ENCODE peak calls at places on chromosomes 7 and 10, in eight cellular contexts. G is HTR-8/SVneo; B is HT1080; F is GM23338; O is GM10248; M is H54; S is effector CD8-positive, alpha-beta T cell; E is astrocyte of the cerebellum. A is an unnamed sample.

GRCh38 chr10:19946791-19947190 is 130.6 kb downstream of the PLXDC2 start:
- DNase-seq in O (no peak), G (no peak), B (no peak), F (peak), S (no peak), E (no peak), M (no peak), A (no peak)

GRCh38 chr7:81173766-81174281 is 255.0 kb upstream of the SEMA3C start:
- DNase-seq in E (peak), G (no peak), O (no peak), B (peak), F (peak), M (no peak), S (no peak), A (peak)

GRCh38 chr7:136877509-136877908 is 9.1 kb downstream of the CHRM2 start:
- DNase-seq in E (no peak), F (no peak), M (no peak), O (no peak), G (no peak), S (no peak), B (no peak), A (no peak)

GRCh38 chr10:77680811-77681210 is 43.2 kb upstream of the KCNMA1 start:
- DNase-seq in O (no peak), G (no peak), M (no peak), F (no peak), S (no peak), E (no peak), B (no peak), A (no peak)

GRCh38 chr10:133529576-133529946 is 2.4 kb downstream of the CYP2E1 start:
- DNase-seq in B (no peak), F (peak), E (no peak), S (no peak), M (no peak), O (no peak), G (no peak), A (no peak)

GRCh38 chr7:187237-187927 is 5.0 kb upstream of the FAM20C start:
- DNase-seq in O (no peak), E (no peak), S (no peak), B (no peak), G (no peak), M (no peak), F (peak), A (no peak)

GRCh38 chr10:49446031-49446430 is 50.1 kb upstream of the DRGX start:
- DNase-seq in E (no peak), O (no peak), B (peak), S (no peak), F (no peak), G (no peak), M (no peak), A (no peak)

GRCh38 chr7:50364645-50365044 is 60.1 kb downstream of the IKZF1 start:
- DNase-seq in M (no peak), S (no peak), B (no peak), F (no peak), O (no peak), E (no peak), G (no peak), A (no peak)

GRCh38 chr10:46220872-46221538 is 65.8 kb upstream of the ANTXRL start:
- DNase-seq in O (peak), G (no peak), S (no peak), M (no peak), F (peak), B (no peak), E (no peak), A (no peak)

GRCh38 chr7:129914536-129915272 is 38.1 kb downstream of the UBE2H start:
- DNase-seq in S (no peak), F (no peak), G (no peak), B (no peak), E (no peak), O (no peak), M (no peak), A (no peak)

GRCh38 chr10:45403151-45403550 is 29.1 kb downstream of the ALOX5 start:
- DNase-seq in B (no peak), G (no peak), M (no peak), E (no peak), S (no peak), F (no peak), O (no peak), A (no peak)

GRCh38 chr7:67823345-67823744 is 826.7 kb downstream of the TYW1 start:
- DNase-seq in B (no peak), S (no peak), F (no peak), O (no peak), G (no peak), E (no peak), M (no peak), A (no peak)

GRCh38 chr7:86786376-86786775 is 142.7 kb downstream of the GRM3 start:
- DNase-seq in G (no peak), O (no peak), M (no peak), S (no peak), B (no peak), F (no peak), E (no peak), A (no peak)

GRCh38 chr10:12974845-12975199 is 26.7 kb downstream of the CCDC3 start:
- DNase-seq in F (no peak), G (no peak), B (no peak), O (no peak), S (no peak), E (no peak), M (no peak), A (no peak)

GRCh38 chr7:157827045-157827862 is 490.4 kb downstream of the DNAJB6 start:
- DNase-seq in G (no peak), F (no peak), S (no peak), E (no peak), B (no peak), M (no peak), O (no peak), A (no peak)

GRCh38 chr10:120041807-120042545 is 149.4 kb downstream of the SEC23IP start:
- DNase-seq in E (no peak), M (no peak), F (no peak), S (no peak), B (no peak), G (no peak), O (no peak), A (no peak)

GRCh38 chr7:106216517-106217088 is 68.2 kb downstream of the NAMPT start:
- DNase-seq in E (peak), B (peak), G (peak), S (no peak), F (no peak), O (no peak), M (peak), A (peak)

GRCh38 chr10:106384541-106384940 is 780.0 kb downstream of the SORCS1 start:
- DNase-seq in G (no peak), E (no peak), S (no peak), M (no peak), F (no peak), O (no peak), B (no peak), A (no peak)

GRCh38 chr7:140672382-140673062 is at the start of gene ADCK2:
- DNase-seq in B (no peak), G (peak), S (peak), F (peak), E (no peak), O (peak), M (peak), A (no peak)

GRCh38 chr7:99193527-99194214 is 14.2 kb downstream of the KPNA7 start:
- DNase-seq in G (no peak), E (peak), S (no peak), F (no peak), O (no peak), B (peak), M (no peak), A (no peak)

GRCh38 chr10:117519895-117520294 is 22.7 kb upstream of the EMX2 start:
- DNase-seq in E (no peak), O (no peak), S (no peak), M (no peak), F (no peak), G (no peak), B (no peak), A (no peak)

GRCh38 chr10:127198721-127199120 is 2.3 kb upstream of the INSYN2A start:
- DNase-seq in G (no peak), S (no peak), F (no peak), B (no peak), M (no peak), E (no peak), O (no peak), A (no peak)

GRCh38 chr10:110993024-110993693 is 73.8 kb downstream of the SHOC2 start:
- DNase-seq in B (peak), F (no peak), O (no peak), S (no peak), E (peak), M (peak), G (peak), A (peak)

GRCh38 chr10:71819985-71820384 is 31.1 kb downstream of the PSAP start:
- DNase-seq in E (no peak), S (no peak), G (no peak), O (no peak), B (no peak), F (no peak), M (no peak), A (no peak)

GRCh38 chr10:103850572-103850895 is 4.8 kb downstream of the SH3PXD2A start:
- DNase-seq in E (no peak), B (no peak), M (no peak), G (no peak), S (no peak), F (no peak), O (no peak), A (no peak)

GRCh38 chr10:123948030-123948823 is 56.6 kb upstream of the CPXM2 start:
- DNase-seq in B (no peak), M (no peak), G (no peak), E (no peak), S (no peak), O (no peak), F (peak), A (no peak)

GRCh38 chr10:84156768-84157167 is 16.8 kb upstream of the GPR15LG start:
- DNase-seq in E (no peak), O (no peak), S (no peak), G (no peak), F (no peak), M (no peak), B (peak), A (no peak)

GRCh38 chr10:36669615-36670325 is 455.6 kb upstream of the ANKRD30A start:
- DNase-seq in B (no peak), E (no peak), O (no peak), G (no peak), S (no peak), M (no peak), F (no peak), A (no peak)

GRCh38 chr7:327991-328702 is 38.2 kb downstream of the FOXL3 start:
- DNase-seq in O (no peak), S (no peak), B (no peak), E (no peak), M (no peak), F (no peak), G (no peak), A (no peak)

GRCh38 chr10:97810476-97810875 is 38.7 kb upstream of the SFRP5 start:
- DNase-seq in G (peak), F (no peak), M (no peak), S (no peak), O (no peak), E (no peak), B (peak), A (no peak)

GRCh38 chr7:68706291-68706690 is 892.0 kb upstream of the AUTS2 start:
- DNase-seq in E (peak), G (peak), O (no peak), M (peak), F (no peak), B (peak), S (no peak), A (no peak)

GRCh38 chr10:35642793-35643114 is 658 bp upstream of the FZD8 start:
- DNase-seq in O (no peak), M (peak), F (no peak), B (no peak), G (no peak), S (no peak), E (no peak), A (no peak)

GRCh38 chr7:155785536-155785935 is 26.7 kb downstream of the SHH start:
- DNase-seq in O (no peak), E (no peak), S (no peak), G (no peak), B (peak), F (no peak), M (no peak), A (no peak)